ENCODE peak calls at places on chromosome 17, in five cellular contexts. One of them, this sample, is unnamed.

GRCh38 chr17:13596241-13596941 is 5.3 kb downstream of the HS3ST3A1 start:
- ATAC-seq in upper lobe of left lung: no peak
- ATAC-seq in GM12878: no peak
- ATAC-seq in K562: peak; percentile 8
- ATAC-seq in HepG2: no peak
- ATAC-seq in this sample: no peak

GRCh38 chr17:78774956-78775571 is 7.0 kb downstream of the CYTH1 start:
- ATAC-seq in K562: peak; percentile 65
- ATAC-seq in upper lobe of left lung: peak; percentile 35
- ATAC-seq in HepG2: peak; percentile 42
- ATAC-seq in GM12878: peak; percentile 69
- ATAC-seq in this sample: no peak

GRCh38 chr17:33962857-33963655 is 292.0 kb upstream of the CCL2 start:
- ATAC-seq in upper lobe of left lung: no peak
- ATAC-seq in GM12878: peak; percentile 27
- ATAC-seq in K562: no peak
- ATAC-seq in HepG2: no peak
- ATAC-seq in this sample: no peak

GRCh38 chr17:930258-930657 is 49.3 kb downstream of the NXN start:
- ATAC-seq in upper lobe of left lung: no peak
- ATAC-seq in GM12878: no peak
- ATAC-seq in K562: no peak
- ATAC-seq in HepG2: peak; percentile 81
- ATAC-seq in this sample: no peak

GRCh38 chr17:7889166-7889584 is 586 bp downstream of the CHD3 start:
- ATAC-seq in HepG2: peak; percentile 74
- ATAC-seq in K562: no peak
- ATAC-seq in GM12878: no peak
- ATAC-seq in upper lobe of left lung: peak; percentile 73
- ATAC-seq in this sample: peak; percentile 79

GRCh38 chr17:45320931-45321461 is 4.2 kb upstream of the MAP3K14 start:
- ATAC-seq in upper lobe of left lung: peak; percentile 14
- ATAC-seq in K562: no peak
- ATAC-seq in GM12878: no peak
- ATAC-seq in HepG2: no peak
- ATAC-seq in this sample: no peak

GRCh38 chr17:59725691-59726090 is 18.2 kb downstream of the VMP1 start:
- ATAC-seq in HepG2: no peak
- ATAC-seq in GM12878: no peak
- ATAC-seq in K562: no peak
- ATAC-seq in upper lobe of left lung: peak; percentile 78
- ATAC-seq in this sample: peak; percentile 86

GRCh38 chr17:57861737-57862409 is 12.0 kb upstream of the MRPS23 start:
- ATAC-seq in K562: no peak
- ATAC-seq in HepG2: peak; percentile 72
- ATAC-seq in upper lobe of left lung: peak; percentile 84
- ATAC-seq in GM12878: no peak
- ATAC-seq in this sample: peak; percentile 82

GRCh38 chr17:69093279-69093789 is 32.6 kb upstream of the ABCA9 start:
- ATAC-seq in upper lobe of left lung: peak; percentile 46
- ATAC-seq in K562: peak; percentile 87
- ATAC-seq in GM12878: peak; percentile 53
- ATAC-seq in HepG2: no peak
- ATAC-seq in this sample: no peak

GRCh38 chr17:4519361-4519788 is 20.7 kb downstream of the SPNS2 start:
- ATAC-seq in GM12878: no peak
- ATAC-seq in HepG2: peak; percentile 44
- ATAC-seq in K562: no peak
- ATAC-seq in upper lobe of left lung: peak; percentile 7
- ATAC-seq in this sample: peak; percentile 62

GRCh38 chr17:80191192-80191591 is 21.4 kb downstream of the CARD14 start:
- ATAC-seq in GM12878: no peak
- ATAC-seq in HepG2: no peak
- ATAC-seq in upper lobe of left lung: no peak
- ATAC-seq in K562: peak; percentile 37
- ATAC-seq in this sample: no peak

GRCh38 chr17:30218689-30219266 is 16.7 kb downstream of the SLC6A4 start:
- ATAC-seq in GM12878: peak; percentile 79
- ATAC-seq in upper lobe of left lung: no peak
- ATAC-seq in K562: peak; percentile 74
- ATAC-seq in HepG2: no peak
- ATAC-seq in this sample: no peak

GRCh38 chr17:75720656-75721462 is at the start of gene ITGB4:
- ATAC-seq in K562: peak; percentile 77
- ATAC-seq in HepG2: peak; percentile 62
- ATAC-seq in upper lobe of left lung: peak; percentile 73
- ATAC-seq in GM12878: peak; percentile 88
- ATAC-seq in this sample: peak; percentile 69

GRCh38 chr17:79316805-79317204 is 242.2 kb downstream of the ENGASE start:
- ATAC-seq in upper lobe of left lung: no peak
- ATAC-seq in GM12878: no peak
- ATAC-seq in K562: no peak
- ATAC-seq in HepG2: no peak
- ATAC-seq in this sample: no peak

GRCh38 chr17:35578929-35579448 is 618 bp upstream of the PEX12 start:
- ATAC-seq in HepG2: peak; percentile 16
- ATAC-seq in K562: peak; percentile 4
- ATAC-seq in GM12878: peak; percentile 48
- ATAC-seq in upper lobe of left lung: no peak
- ATAC-seq in this sample: no peak

GRCh38 chr17:1231456-1231855 is 38.8 kb upstream of the BHLHA9 start:
- ATAC-seq in upper lobe of left lung: peak; percentile 71
- ATAC-seq in K562: no peak
- ATAC-seq in GM12878: no peak
- ATAC-seq in HepG2: no peak
- ATAC-seq in this sample: peak; percentile 55

GRCh38 chr17:54948380-54948779 is 20.1 kb downstream of the COX11 start:
- ATAC-seq in GM12878: no peak
- ATAC-seq in upper lobe of left lung: no peak
- ATAC-seq in HepG2: peak; percentile 17
- ATAC-seq in K562: peak; percentile 45
- ATAC-seq in this sample: no peak

GRCh38 chr17:8141046-8141445 is 11.2 kb downstream of the PER1 start:
- ATAC-seq in HepG2: no peak
- ATAC-seq in GM12878: no peak
- ATAC-seq in K562: no peak
- ATAC-seq in upper lobe of left lung: no peak
- ATAC-seq in this sample: no peak

GRCh38 chr17:73189417-73190099 is 3.3 kb upstream of the COG1 start:
- ATAC-seq in GM12878: peak; percentile 9
- ATAC-seq in HepG2: peak; percentile 66
- ATAC-seq in upper lobe of left lung: no peak
- ATAC-seq in K562: peak; percentile 13
- ATAC-seq in this sample: no peak

GRCh38 chr17:18198530-18198929 is 14.9 kb downstream of the ALKBH5 start:
- ATAC-seq in HepG2: no peak
- ATAC-seq in K562: no peak
- ATAC-seq in GM12878: no peak
- ATAC-seq in upper lobe of left lung: no peak
- ATAC-seq in this sample: no peak

GRCh38 chr17:81582341-81582740 is 30.2 kb upstream of the FAAP100 start:
- ATAC-seq in GM12878: no peak
- ATAC-seq in upper lobe of left lung: no peak
- ATAC-seq in K562: no peak
- ATAC-seq in HepG2: no peak
- ATAC-seq in this sample: no peak
- H3K36me3 ChIP-seq in GM12878: peaks cover 26% of the 10 kb centered on the region
- H3K36me3 ChIP-seq in upper lobe of left lung: peaks cover 76% of the 10 kb centered on the region
- H3K36me3 ChIP-seq in K562: peaks cover 95% of the 10 kb centered on the region
- H3K36me3 ChIP-seq in HepG2: peaks cover 35% of the 10 kb centered on the region
- H3K36me3 ChIP-seq in this sample: no peaks in the 10 kb centered on the region

GRCh38 chr17:19447085-19447583 is 36.1 kb downstream of the RNF112 start:
- ATAC-seq in GM12878: peak; percentile 61
- ATAC-seq in upper lobe of left lung: peak; percentile 91
- ATAC-seq in K562: peak; percentile 59
- ATAC-seq in HepG2: peak; percentile 72
- ATAC-seq in this sample: peak; percentile 57

GRCh38 chr17:19443148-19443547 is 32.1 kb downstream of the RNF112 start:
- ATAC-seq in K562: no peak
- ATAC-seq in upper lobe of left lung: no peak
- ATAC-seq in HepG2: no peak
- ATAC-seq in GM12878: no peak
- ATAC-seq in this sample: no peak

GRCh38 chr17:19445105-19445504 is 34.1 kb downstream of the RNF112 start:
- ATAC-seq in K562: no peak
- ATAC-seq in GM12878: no peak
- ATAC-seq in upper lobe of left lung: no peak
- ATAC-seq in HepG2: no peak
- ATAC-seq in this sample: no peak

GRCh38 chr17:19453296-19453695 is 42.3 kb downstream of the RNF112 start:
- ATAC-seq in upper lobe of left lung: no peak
- ATAC-seq in HepG2: no peak
- ATAC-seq in K562: no peak
- ATAC-seq in GM12878: no peak
- ATAC-seq in this sample: no peak

GRCh38 chr17:19448341-19449268 is 37.6 kb downstream of the RNF112 start:
- ATAC-seq in HepG2: peak; percentile 65
- ATAC-seq in K562: no peak
- ATAC-seq in upper lobe of left lung: peak; percentile 71
- ATAC-seq in GM12878: no peak
- ATAC-seq in this sample: peak; percentile 88
- TF ChIP-seq EP300 in HepG2: no peak
- TF ChIP-seq EP300 in K562: no peak
- TF ChIP-seq EP300 in upper lobe of left lung: no peak
- TF ChIP-seq EP300 in GM12878: no peak
- TF ChIP-seq EP300 in this sample: no peak

GRCh38 chr17:21003007-21003621 is 39.7 kb downstream of the USP22 start:
- ATAC-seq in HepG2: no peak
- ATAC-seq in upper lobe of left lung: no peak
- ATAC-seq in GM12878: no peak
- ATAC-seq in K562: no peak
- ATAC-seq in this sample: no peak

GRCh38 chr17:21001111-21001812 is 41.5 kb downstream of the USP22 start:
- ATAC-seq in upper lobe of left lung: no peak
- ATAC-seq in GM12878: no peak
- ATAC-seq in K562: no peak
- ATAC-seq in HepG2: no peak
- ATAC-seq in this sample: no peak

GRCh38 chr17:21004016-21004930 is 38.5 kb downstream of the USP22 start:
- ATAC-seq in K562: no peak
- ATAC-seq in upper lobe of left lung: no peak
- ATAC-seq in GM12878: no peak
- ATAC-seq in HepG2: no peak
- ATAC-seq in this sample: no peak

GRCh38 chr17:21001813-21002221 is 41.0 kb downstream of the USP22 start:
- ATAC-seq in GM12878: no peak
- ATAC-seq in K562: no peak
- ATAC-seq in HepG2: no peak
- ATAC-seq in upper lobe of left lung: no peak
- ATAC-seq in this sample: no peak

DNA sequence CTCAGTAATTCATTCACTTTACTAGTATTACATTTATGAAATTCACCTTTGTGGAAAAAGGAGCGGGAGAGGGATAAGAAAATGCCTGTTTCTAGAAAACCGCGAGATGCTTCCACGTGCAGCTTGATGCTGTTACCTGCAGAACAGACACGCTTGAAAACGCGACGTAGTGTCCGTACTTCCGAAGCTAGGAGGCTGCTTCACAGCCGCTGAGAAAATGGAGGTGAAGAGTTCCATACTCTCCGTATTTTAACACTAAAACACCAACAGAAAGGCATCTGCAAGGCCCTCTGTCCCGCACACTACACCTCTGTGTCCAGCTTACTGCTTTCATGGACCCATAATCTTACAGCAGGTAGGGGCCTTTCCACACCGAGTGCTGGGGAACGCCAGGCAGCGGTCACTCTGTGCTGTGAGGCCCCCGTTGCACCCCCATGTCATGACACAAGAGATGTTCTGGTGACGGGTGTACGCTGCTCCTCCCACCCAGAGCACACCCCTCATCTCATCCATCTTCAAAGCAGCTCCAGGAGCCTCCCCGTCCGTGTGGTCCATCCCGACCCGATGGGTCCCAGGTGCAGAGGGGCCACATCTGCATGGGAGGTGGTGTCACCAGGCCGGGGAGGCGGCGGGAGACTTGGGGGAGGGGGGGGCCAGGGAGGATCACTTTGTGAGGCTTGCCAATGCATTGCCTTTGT is 40.4 kb downstream of the USP22 start:
- ATAC-seq in GM12878: no peak
- ATAC-seq in upper lobe of left lung: no peak
- ATAC-seq in K562: no peak
- ATAC-seq in HepG2: no peak
- ATAC-seq in this sample: no peak
- H3K36me3 ChIP-seq in GM12878: peaks cover 49% of the 10 kb centered on the region
- H3K36me3 ChIP-seq in upper lobe of left lung: peaks cover 79% of the 10 kb centered on the region
- H3K36me3 ChIP-seq in K562: peaks cover 79% of the 10 kb centered on the region
- H3K36me3 ChIP-seq in HepG2: peaks cover 44% of the 10 kb centered on the region
- H3K36me3 ChIP-seq in this sample: peaks cover 72% of the 10 kb centered on the region

GRCh38 chr17:66351053-66351452 is 48.6 kb downstream of the PRKCA start:
- ATAC-seq in GM12878: no peak
- ATAC-seq in upper lobe of left lung: peak; percentile 59
- ATAC-seq in K562: no peak
- ATAC-seq in HepG2: no peak
- ATAC-seq in this sample: no peak

GRCh38 chr17:66349549-66350245 is 47.3 kb downstream of the PRKCA start:
- ATAC-seq in K562: peak; percentile 57
- ATAC-seq in upper lobe of left lung: no peak
- ATAC-seq in GM12878: no peak
- ATAC-seq in HepG2: no peak
- ATAC-seq in this sample: no peak

GRCh38 chr17:66351701-66352100 is 49.3 kb downstream of the PRKCA start:
- ATAC-seq in upper lobe of left lung: no peak
- ATAC-seq in K562: no peak
- ATAC-seq in GM12878: no peak
- ATAC-seq in HepG2: no peak
- ATAC-seq in this sample: no peak

GRCh38 chr17:66347661-66348604 is 45.5 kb downstream of the PRKCA start:
- ATAC-seq in GM12878: no peak
- ATAC-seq in upper lobe of left lung: peak; percentile 22
- ATAC-seq in K562: no peak
- ATAC-seq in HepG2: peak; percentile 57
- ATAC-seq in this sample: no peak

DNA sequence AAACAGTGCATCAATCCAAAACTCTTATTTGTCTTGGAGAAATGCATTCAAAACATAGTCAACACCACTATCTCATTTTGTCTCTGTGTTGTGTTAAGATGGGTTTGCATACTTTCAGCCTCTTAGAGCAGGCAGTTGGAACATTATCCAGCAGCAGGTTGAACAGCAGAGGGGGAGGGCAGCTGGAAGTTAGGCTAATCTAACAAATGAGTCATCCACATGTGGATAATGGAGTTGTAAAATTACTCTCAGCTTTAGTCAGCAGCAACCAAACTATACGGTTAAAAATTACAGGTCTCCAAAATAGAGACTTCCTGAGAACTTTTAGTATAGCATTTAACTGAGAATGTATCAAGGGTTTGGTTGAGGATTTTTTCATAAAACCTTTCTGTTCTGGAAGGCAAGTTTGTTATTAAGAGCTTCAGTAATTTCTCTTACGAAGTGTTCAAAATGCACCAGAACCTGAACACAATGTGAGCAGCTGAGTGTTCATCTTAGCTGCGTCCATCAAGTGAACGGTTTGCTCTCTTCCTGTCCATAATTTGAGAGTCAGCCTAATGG is 46.3 kb downstream of the PRKCA start:
- ATAC-seq in upper lobe of left lung: peak; percentile 76
- ATAC-seq in HepG2: peak; percentile 77
- ATAC-seq in K562: peak; percentile 84
- ATAC-seq in GM12878: peak; percentile 55
- ATAC-seq in this sample: peak; percentile 60
- TF ChIP-seq EP300 in upper lobe of left lung: no peak
- TF ChIP-seq EP300 in HepG2: no peak
- TF ChIP-seq EP300 in K562: peak; percentile 94
- TF ChIP-seq EP300 in GM12878: no peak
- TF ChIP-seq EP300 in this sample: no peak